ENCODE peak calls at places on chromosome 17, in nine cellular contexts. M is kidney epithelial cell, A is dorsolateral prefrontal cortex, Y is stomach, D is cardiac muscle cell, C is bronchial epithelial cell, E is BJ, K is RWPE2, V is HFF-Myc. O is an unnamed sample.

GRCh38 chr17:40663252-40663651 is 1.7 kb downstream of the KRT222 start:
- DNase-seq in M (no peak), C (no peak), D (no peak), E (no peak), V (no peak), A (no peak), K (no peak), Y (no peak), O (no peak)

GRCh38 chr17:64236827-64237403 is 26.1 kb downstream of the TEX2 start:
- DNase-seq in E (no peak), C (peak), A (no peak), V (no peak), Y (no peak), M (no peak), K (no peak), D (no peak), O (no peak)

GRCh38 chr17:74898376-74898946 is 5.0 kb upstream of the FADS6 start:
- DNase-seq in E (no peak), V (no peak), K (peak), C (peak), A (no peak), D (no peak), M (no peak), Y (no peak), O (no peak)

GRCh38 chr17:80385046-80385445 is 29.9 kb upstream of the ENDOV start:
- DNase-seq in Y (no peak), V (no peak), C (no peak), A (no peak), D (no peak), E (no peak), K (no peak), M (no peak), O (no peak)

GRCh38 chr17:79836952-79837887 is 2.0 kb downstream of the CBX4 start:
- DNase-seq in M (no peak), K (peak), Y (peak), C (peak), V (no peak), A (peak), D (peak), E (no peak), O (no peak)

GRCh38 chr17:4497101-4497824 is 1.4 kb upstream of the SPNS2 start:
- DNase-seq in V (no peak), Y (no peak), D (no peak), K (no peak), E (no peak), A (peak), C (peak), M (peak), O (no peak)

GRCh38 chr17:189444-189843 is 8.0 kb upstream of the DOC2B start:
- DNase-seq in M (no peak), E (no peak), Y (no peak), C (no peak), A (no peak), V (no peak), D (no peak), K (no peak), O (no peak)

GRCh38 chr17:78959803-78960202 is 19.9 kb downstream of the LGALS3BP start:
- DNase-seq in K (no peak), Y (no peak), A (no peak), M (no peak), E (no peak), C (no peak), D (no peak), V (no peak), O (no peak)

GRCh38 chr17:417691-418420 is 65.2 kb upstream of the RPH3AL start:
- DNase-seq in Y (no peak), D (no peak), E (no peak), C (no peak), K (no peak), A (no peak), V (no peak), M (no peak), O (no peak)

GRCh38 chr17:35345926-35346771 is 27.3 kb downstream of the SLFN11 start:
- DNase-seq in Y (peak), V (no peak), C (peak), M (no peak), A (no peak), K (no peak), D (peak), E (peak), O (peak)

GRCh38 chr17:72733619-72734282 is 358.7 kb downstream of the SLC39A11 start:
- DNase-seq in V (no peak), C (no peak), Y (no peak), E (no peak), A (no peak), D (no peak), K (no peak), M (no peak), O (no peak)

GRCh38 chr17:45160505-45161287 is 979 bp upstream of the HEXIM2 start:
- DNase-seq in E (no peak), V (no peak), Y (peak), A (no peak), K (no peak), D (peak), M (no peak), C (peak), O (no peak)

GRCh38 chr17:78360371-78361226 is 722 bp upstream of the SOCS3 start:
- DNase-seq in E (no peak), C (peak), D (peak), K (peak), Y (peak), A (peak), M (no peak), V (no peak), O (no peak)

GRCh38 chr17:19388791-19389190 is 1.8 kb upstream of the MFAP4 start:
- DNase-seq in K (no peak), D (no peak), E (no peak), C (peak), V (no peak), M (no peak), Y (no peak), A (peak), O (no peak)

GRCh38 chr17:15237106-15237425 is 28.1 kb downstream of the PMP22 start:
- DNase-seq in Y (no peak), V (no peak), E (no peak), D (no peak), A (no peak), M (no peak), C (no peak), K (no peak), O (no peak)

GRCh38 chr17:57109393-57110151 is 24.5 kb downstream of the AKAP1 start:
- DNase-seq in D (peak), E (no peak), Y (no peak), M (no peak), A (peak), V (no peak), C (peak), K (no peak), O (no peak)

GRCh38 chr17:4072487-4073157 is 70.2 kb downstream of the ZZEF1 start:
- DNase-seq in E (peak), A (no peak), Y (no peak), C (peak), K (no peak), V (peak), D (no peak), M (no peak), O (peak)

GRCh38 chr17:7997186-7997585 is 5.2 kb upstream of the GUCY2D start:
- DNase-seq in A (no peak), M (no peak), K (no peak), V (no peak), C (peak), Y (peak), E (no peak), D (peak), O (no peak)

GRCh38 chr17:66915204-66915611 is 49.3 kb upstream of the CACNG4 start:
- DNase-seq in E (no peak), D (no peak), A (no peak), M (no peak), C (peak), V (no peak), Y (peak), K (peak), O (no peak)

GRCh38 chr17:57121308-57122042 is 36.4 kb downstream of the AKAP1 start:
- DNase-seq in K (no peak), Y (peak), A (peak), V (no peak), C (peak), M (no peak), E (no peak), D (peak), O (no peak)

GRCh38 chr17:80264048-80264792 is 3.6 kb downstream of the RNF213 start:
- DNase-seq in M (no peak), K (no peak), C (no peak), D (no peak), A (no peak), Y (peak), E (no peak), V (no peak), O (no peak)

GRCh38 chr17:39155654-39156053 is 4.2 kb upstream of the PLXDC1 start:
- DNase-seq in K (no peak), E (no peak), Y (no peak), V (no peak), M (no peak), D (no peak), A (no peak), C (no peak), O (no peak)
- H3K4me3 ChIP-seq in K (no peak), E (no peak), Y (no peak), V (no peak), M (no peak), D (no peak), A (no peak), C (no peak), O (no peak)

GRCh38 chr17:69500911-69501429 is 86.5 kb downstream of the MAP2K6 start:
- DNase-seq in A (no peak), E (no peak), Y (no peak), D (no peak), K (no peak), V (no peak), M (no peak), C (no peak), O (no peak)

GRCh38 chr17:69499301-69499700 is 84.8 kb downstream of the MAP2K6 start:
- DNase-seq in M (no peak), C (no peak), V (no peak), E (no peak), D (no peak), K (no peak), Y (no peak), A (no peak), O (no peak)

GRCh38 chr17:69503711-69504110 is 89.2 kb downstream of the MAP2K6 start:
- DNase-seq in V (no peak), A (no peak), E (no peak), C (no peak), M (no peak), K (no peak), D (no peak), Y (no peak), O (no peak)

GRCh38 chr17:69502488-69502887 is 88.0 kb downstream of the MAP2K6 start:
- DNase-seq in V (no peak), K (no peak), A (no peak), C (no peak), Y (no peak), M (no peak), E (no peak), D (no peak), O (no peak)

DNA sequence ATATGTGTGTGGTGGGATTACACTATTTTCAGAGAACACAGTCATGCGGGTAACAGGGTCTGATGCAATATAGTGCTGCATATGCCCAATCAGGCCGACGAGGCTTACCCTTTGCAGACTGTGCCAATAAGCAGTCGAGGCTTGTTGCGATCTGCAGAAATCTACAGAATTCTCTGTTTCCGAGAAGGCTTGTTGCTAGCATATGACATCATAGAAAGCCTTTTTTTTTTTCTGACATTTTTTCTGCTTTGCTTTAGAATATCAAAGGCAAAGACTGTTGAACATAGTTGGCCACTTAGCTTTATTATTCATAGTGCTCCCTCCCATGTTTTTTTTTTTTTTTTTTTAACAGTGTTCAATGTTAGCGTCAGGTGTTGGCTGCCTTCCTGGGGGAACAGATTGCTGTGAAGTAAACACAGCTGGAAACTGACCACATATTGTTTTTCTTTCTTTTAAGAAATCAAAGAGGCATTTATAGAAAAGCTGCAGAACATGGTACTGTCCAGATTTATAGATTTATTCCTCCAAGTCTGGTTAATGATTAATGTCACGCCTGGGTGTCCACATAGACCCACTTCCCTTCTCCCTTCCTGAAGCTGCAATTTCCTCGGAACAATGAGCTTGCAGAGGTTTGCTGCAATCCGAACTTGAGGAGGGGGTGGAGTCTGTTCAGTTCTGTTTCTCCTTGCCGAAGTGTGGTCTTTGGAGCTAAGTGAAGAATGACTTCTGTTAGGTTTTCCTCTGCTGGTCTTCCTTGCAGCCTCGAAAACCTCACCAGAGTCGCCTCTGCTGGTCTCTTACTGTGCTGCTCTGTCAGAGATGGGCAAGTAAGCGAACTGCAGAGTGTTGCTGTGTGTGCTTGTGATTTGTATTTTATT is 87.3 kb downstream of the MAP2K6 start:
- DNase-seq in C (peak), Y (peak), A (peak), M (peak), V (peak), K (no peak), D (peak), E (peak), O (no peak)
- TF ChIP-seq CTCF in C (no peak), Y (no peak), A (no peak), M (no peak), V (no peak), K (no peak), D (no peak), E (peak), O (no peak)

GRCh38 chr17:76493505-76494167 is 7.6 kb downstream of the RHBDF2 start:
- DNase-seq in C (no peak), A (no peak), D (no peak), M (no peak), E (no peak), V (no peak), Y (peak), K (no peak), O (no peak)

GRCh38 chr17:76492250-76492988 is 8.8 kb downstream of the RHBDF2 start:
- DNase-seq in Y (no peak), V (no peak), C (no peak), D (no peak), A (no peak), K (no peak), E (no peak), M (no peak), O (no peak)

GRCh38 chr17:76491271-76492184 is 9.7 kb downstream of the RHBDF2 start:
- DNase-seq in A (no peak), K (no peak), D (no peak), E (no peak), Y (no peak), M (no peak), C (no peak), V (no peak), O (no peak)

GRCh38 chr17:76495663-76496400 is 5.4 kb downstream of the RHBDF2 start:
- DNase-seq in A (no peak), M (no peak), V (no peak), D (no peak), K (no peak), E (no peak), Y (no peak), C (no peak), O (no peak)

GRCh38 chr17:76492989-76493501 is 8.2 kb downstream of the RHBDF2 start:
- DNase-seq in V (no peak), K (no peak), M (no peak), D (no peak), C (peak), E (no peak), Y (peak), A (peak), O (peak)
- H3K4me3 ChIP-seq in V (no peak), K (no peak), M (no peak), D (no peak), C (no peak), E (no peak), Y (peak), A (no peak), O (no peak)

GRCh38 chr17:53218723-53219122 is 604.0 kb upstream of the KIF2B start:
- DNase-seq in A (no peak), D (no peak), Y (no peak), K (no peak), V (no peak), E (no peak), M (no peak), C (no peak), O (no peak)
- TF ChIP-seq CTCF in A (no peak), D (no peak), Y (no peak), K (no peak), V (no peak), E (no peak), M (no peak), C (no peak), O (no peak)

DNA sequence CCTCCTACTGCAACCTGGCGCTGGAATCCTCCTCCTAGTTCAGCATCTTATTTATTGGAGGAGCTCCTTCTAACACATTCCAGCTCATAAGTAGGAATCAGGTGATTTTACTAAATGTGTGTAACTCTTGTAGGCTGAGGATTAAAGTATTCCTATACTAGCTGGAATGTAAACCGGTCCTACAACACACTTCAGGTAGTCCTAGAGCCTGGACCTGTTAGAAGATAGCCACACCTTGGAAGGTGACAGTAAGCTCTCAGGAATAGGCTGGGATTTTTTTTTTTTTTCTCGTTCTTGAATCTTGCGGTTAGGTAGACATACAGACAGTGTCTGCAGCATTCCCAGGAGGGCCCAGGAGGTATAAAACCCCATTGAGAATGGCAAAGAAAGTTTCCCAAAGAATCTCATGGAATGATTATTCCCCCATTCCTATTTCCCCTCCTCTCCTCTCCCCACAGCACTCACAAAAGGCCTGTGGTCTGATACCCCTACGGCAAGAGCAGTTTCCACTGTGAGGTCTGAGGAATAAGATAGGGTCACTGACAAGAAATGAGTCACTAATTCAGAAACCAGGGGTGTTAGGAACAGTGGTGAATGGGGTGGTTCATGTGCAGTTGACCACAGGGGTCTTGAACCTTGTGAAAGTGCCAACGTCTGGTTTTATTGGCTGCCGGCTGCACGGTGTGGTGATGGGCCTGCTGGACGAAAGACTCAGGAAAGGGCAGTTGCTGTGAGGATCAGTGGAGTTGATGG is 267.1 kb downstream of the UTP18 start:
- DNase-seq in C (no peak), M (no peak), V (no peak), Y (no peak), E (no peak), K (no peak), A (no peak), D (no peak), O (no peak)
- H3K4me3 ChIP-seq in C (no peak), M (no peak), V (no peak), Y (no peak), E (no peak), K (no peak), A (no peak), D (no peak), O (no peak)

O was measured in AG09309.